ENCODE peak calls at places on chromosomes 4 and X, in nine cellular contexts. P is breast epithelium, S is brain microvascular endothelial cell, C is foreskin fibroblast, K is testis, E is endothelial cell, Q is epithelial cell of esophagus, O is fibroblast of lung, M is bronchial epithelial cell. V is an unnamed sample.

GRCh38 chrX:46198858-46199257 is 346.4 kb downstream of the ZNF674 start:
- DNase-seq in P (no peak), M (peak), S (no peak), C (peak), K (no peak), E (no peak), Q (peak), O (no peak), V (no peak)

GRCh38 chrX:27599928-27600327 is 9.8 kb downstream of the DCAF8L2 start:
- DNase-seq in K (no peak), O (peak), P (no peak), Q (peak), S (no peak), C (no peak), E (no peak), M (peak), V (no peak)

GRCh38 chr4:143399113-143399949 is 62.7 kb downstream of the GAB1 start:
- DNase-seq in O (no peak), E (no peak), P (no peak), K (no peak), Q (peak), M (peak), C (peak), S (no peak), V (no peak)

GRCh38 chr4:6474053-6474568 is 1.7 kb upstream of the PPP2R2C start:
- DNase-seq in M (no peak), E (peak), C (no peak), O (no peak), P (no peak), K (no peak), Q (no peak), S (no peak), V (peak)

GRCh38 chr4:2354760-2355159 is 63.7 kb downstream of the ZFYVE28 start:
- DNase-seq in S (no peak), K (no peak), C (no peak), Q (no peak), M (no peak), P (no peak), E (no peak), O (no peak), V (no peak)

GRCh38 chr4:141065872-141066271 is 67.4 kb downstream of the RNF150 start:
- DNase-seq in Q (no peak), C (no peak), M (peak), S (no peak), E (no peak), K (no peak), P (no peak), O (peak), V (no peak)

GRCh38 chrX:21509912-21510311 is 135.7 kb downstream of the CNKSR2 start:
- DNase-seq in E (no peak), K (no peak), O (peak), P (no peak), S (no peak), M (peak), C (peak), Q (peak), V (no peak)

GRCh38 chr4:139458999-139459398 is 5.1 kb downstream of the RAB33B start:
- DNase-seq in C (no peak), E (no peak), Q (peak), O (peak), P (no peak), M (peak), S (no peak), K (no peak), V (no peak)

GRCh38 chrX:2696698-2697215 is 5.7 kb downstream of the CD99 start:
- DNase-seq in E (no peak), S (peak), Q (peak), C (peak), P (no peak), M (peak), O (peak), K (no peak), V (no peak)

GRCh38 chr4:152352645-152353116 is 183.2 kb downstream of the FBXW7 start:
- DNase-seq in Q (peak), K (peak), O (peak), S (peak), M (peak), P (peak), C (peak), E (peak), V (peak)

GRCh38 chr4:6178757-6179156 is 21.6 kb downstream of the JAKMIP1 start:
- DNase-seq in K (no peak), Q (no peak), C (peak), O (no peak), S (no peak), M (peak), P (no peak), E (no peak), V (no peak)

GRCh38 chr4:2832309-2832980 is 11.2 kb upstream of the ADD1 start:
- DNase-seq in E (no peak), Q (no peak), O (no peak), C (no peak), M (no peak), P (no peak), K (no peak), S (no peak), V (no peak)

GRCh38 chr4:106062452-106062875 is 167.2 kb downstream of the NPNT start:
- DNase-seq in M (peak), C (peak), O (peak), S (peak), P (no peak), K (no peak), Q (peak), E (no peak), V (no peak)

GRCh38 chr4:6474705-6475457 is 2.5 kb upstream of the PPP2R2C start:
- DNase-seq in C (no peak), P (no peak), O (no peak), K (no peak), E (no peak), S (no peak), M (no peak), Q (no peak), V (no peak)

GRCh38 chrX:31223817-31224216 is 152.0 kb upstream of the FTHL17 start:
- DNase-seq in P (no peak), M (peak), O (peak), Q (peak), C (peak), K (no peak), S (peak), E (no peak), V (no peak)

GRCh38 chrX:40434947-40435346 is 145.8 kb upstream of the ATP6AP2 start:
- DNase-seq in S (no peak), E (no peak), Q (no peak), P (no peak), O (peak), M (no peak), K (peak), C (peak), V (no peak)

GRCh38 chr4:185304944-185305690 is 90.6 kb downstream of the LRP2BP start:
- DNase-seq in M (no peak), C (peak), S (no peak), Q (peak), P (no peak), E (peak), K (no peak), O (peak), V (no peak)

GRCh38 chr4:153543351-153543750 is 77.2 kb downstream of the TMEM131L start:
- DNase-seq in P (no peak), E (no peak), O (no peak), M (no peak), Q (no peak), S (no peak), K (no peak), C (no peak), V (no peak)

GRCh38 chr4:183402771-183403170 is 41.7 kb upstream of the CDKN2AIP start:
- DNase-seq in E (no peak), S (no peak), K (no peak), P (no peak), O (peak), M (no peak), Q (no peak), C (peak), V (no peak)

GRCh38 chr4:2048831-2049230 is 10.3 kb upstream of the NAT8L start:
- DNase-seq in M (no peak), Q (no peak), P (no peak), K (no peak), S (no peak), C (no peak), E (no peak), O (no peak), V (no peak)

GRCh38 chr4:8392591-8393190 is 47.8 kb downstream of the ACOX3 start:
- DNase-seq in P (no peak), M (no peak), C (no peak), Q (no peak), E (no peak), K (no peak), S (no peak), O (peak), V (no peak)

GRCh38 chr4:71406459-71406963 is 67.7 kb downstream of the SLC4A4 start:
- DNase-seq in C (peak), Q (peak), O (peak), K (no peak), M (peak), P (no peak), S (peak), E (peak), V (no peak)

GRCh38 chr4:186953601-186954260 is 230.1 kb upstream of the FAT1 start:
- DNase-seq in O (peak), Q (no peak), M (no peak), C (no peak), K (no peak), E (no peak), S (no peak), P (no peak), V (no peak)

GRCh38 chr4:152265149-152265621 is 270.7 kb downstream of the FBXW7 start:
- DNase-seq in O (peak), Q (peak), M (peak), C (peak), K (no peak), E (no peak), P (no peak), S (peak), V (no peak)

GRCh38 chrX:349196-349595 is 30.6 kb upstream of the GTPBP6 start:
- DNase-seq in S (no peak), Q (no peak), K (no peak), O (peak), P (no peak), M (no peak), E (no peak), C (no peak), V (no peak)

GRCh38 chr4:163332526-163333405 is at the start of gene NPY1R:
- DNase-seq in E (peak), O (peak), C (peak), K (peak), P (peak), M (peak), S (peak), Q (peak), V (no peak)

GRCh38 chrX:24646745-24647182 is 383 bp downstream of the PCYT1B start:
- DNase-seq in K (no peak), O (peak), M (peak), S (no peak), Q (peak), P (no peak), C (peak), E (no peak), V (no peak)

GRCh38 chr4:112361181-112361791 is 64.1 kb downstream of the ALPK1 start:
- DNase-seq in O (peak), E (no peak), S (peak), Q (peak), P (no peak), M (peak), C (peak), K (no peak), V (no peak)

GRCh38 chrX:131821945-131822622 is 201.0 kb upstream of the STK26 start:
- DNase-seq in C (no peak), K (no peak), Q (no peak), S (peak), E (no peak), M (no peak), O (peak), P (peak), V (peak)
- TF ChIP-seq CTCF in C (no peak), K (no peak), Q (no peak), S (peak), E (no peak), M (no peak), O (no peak), P (no peak), V (no peak)

GRCh38 chr4:121071640-121072037 is 696 bp downstream of the NDNF start:
- DNase-seq in Q (no peak), K (no peak), M (no peak), E (no peak), C (no peak), P (no peak), O (no peak), S (no peak), V (no peak)
- TF ChIP-seq CTCF in Q (no peak), K (no peak), M (no peak), E (no peak), C (no peak), P (no peak), O (no peak), S (no peak), V (no peak)

GRCh38 chr4:129345680-129346079 is 249.7 kb downstream of the C4orf33 start:
- DNase-seq in K (no peak), C (no peak), Q (no peak), O (no peak), P (no peak), E (no peak), S (no peak), M (no peak), V (no peak)

GRCh38 chr4:129342820-129343219 is 246.9 kb downstream of the C4orf33 start:
- DNase-seq in K (no peak), P (no peak), C (peak), M (peak), S (peak), E (no peak), Q (peak), O (peak), V (no peak)

GRCh38 chr4:129346760-129347159 is 250.8 kb downstream of the C4orf33 start:
- DNase-seq in C (no peak), O (no peak), Q (no peak), S (no peak), E (no peak), M (no peak), P (no peak), K (peak), V (no peak)

GRCh38 chr4:129344058-129344457 is 248.1 kb downstream of the C4orf33 start:
- DNase-seq in Q (peak), K (peak), S (peak), O (peak), P (no peak), M (peak), C (peak), E (peak), V (no peak)
- TF ChIP-seq CTCF in Q (peak), K (peak), S (peak), O (peak), P (peak), M (peak), C (peak), E (peak), V (no peak)

DNA sequence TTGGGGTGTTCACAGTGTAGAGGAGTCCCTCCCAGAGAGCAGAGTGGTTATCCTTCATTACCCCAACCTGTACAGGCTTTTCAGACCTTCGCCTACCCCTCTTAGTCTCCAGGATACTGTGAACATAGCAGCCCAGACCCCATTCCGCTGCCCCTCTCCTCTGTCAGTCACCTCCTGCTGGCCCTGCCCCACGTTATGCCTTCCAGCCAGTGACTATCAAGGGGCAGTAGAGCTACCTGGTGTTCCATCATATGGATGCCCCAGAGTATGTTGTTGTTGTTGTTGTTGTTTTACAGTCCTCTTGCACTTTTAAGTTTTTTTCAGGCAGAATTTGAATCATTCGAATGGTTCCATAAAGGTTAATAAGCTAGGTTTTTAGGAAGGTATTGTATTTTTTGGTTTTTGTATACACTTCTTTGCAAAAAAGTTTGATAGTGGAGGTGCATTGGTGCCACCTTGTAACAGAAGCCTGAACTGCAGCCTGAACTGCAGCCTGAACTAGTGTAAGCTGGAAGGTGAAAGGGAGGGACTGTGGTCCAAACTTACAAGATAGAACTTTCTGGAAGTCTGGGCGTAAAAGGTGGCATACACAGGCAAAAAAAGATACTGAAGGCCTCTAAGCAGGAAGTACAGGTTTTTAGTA is 101.4 kb upstream of the RAB40AL start:
- DNase-seq in O (no peak), Q (peak), M (peak), S (peak), P (no peak), E (peak), K (peak), C (peak), V (no peak)
- TF ChIP-seq CTCF in O (peak), Q (peak), M (peak), S (peak), P (peak), E (peak), K (no peak), C (peak), V (no peak)

GRCh38 chr4:80333121-80333520 is 2.4 kb upstream of the CFAP299 start:
- DNase-seq in S (no peak), E (no peak), Q (peak), O (no peak), M (no peak), C (peak), K (no peak), P (no peak), V (no peak)

GRCh38 chr4:80336582-80336981 is 1.1 kb downstream of the CFAP299 start:
- DNase-seq in Q (peak), M (peak), O (peak), E (peak), S (peak), K (peak), P (no peak), C (peak), V (no peak)

GRCh38 chr4:80334568-80334967 is 962 bp upstream of the CFAP299 start:
- DNase-seq in Q (no peak), S (no peak), P (no peak), E (no peak), O (no peak), M (no peak), K (no peak), C (no peak), V (no peak)

GRCh38 chr4:80335226-80335553 is 340 bp upstream of the CFAP299 start:
- DNase-seq in K (no peak), C (no peak), Q (no peak), E (no peak), S (no peak), O (no peak), M (no peak), P (no peak), V (no peak)

DNA sequence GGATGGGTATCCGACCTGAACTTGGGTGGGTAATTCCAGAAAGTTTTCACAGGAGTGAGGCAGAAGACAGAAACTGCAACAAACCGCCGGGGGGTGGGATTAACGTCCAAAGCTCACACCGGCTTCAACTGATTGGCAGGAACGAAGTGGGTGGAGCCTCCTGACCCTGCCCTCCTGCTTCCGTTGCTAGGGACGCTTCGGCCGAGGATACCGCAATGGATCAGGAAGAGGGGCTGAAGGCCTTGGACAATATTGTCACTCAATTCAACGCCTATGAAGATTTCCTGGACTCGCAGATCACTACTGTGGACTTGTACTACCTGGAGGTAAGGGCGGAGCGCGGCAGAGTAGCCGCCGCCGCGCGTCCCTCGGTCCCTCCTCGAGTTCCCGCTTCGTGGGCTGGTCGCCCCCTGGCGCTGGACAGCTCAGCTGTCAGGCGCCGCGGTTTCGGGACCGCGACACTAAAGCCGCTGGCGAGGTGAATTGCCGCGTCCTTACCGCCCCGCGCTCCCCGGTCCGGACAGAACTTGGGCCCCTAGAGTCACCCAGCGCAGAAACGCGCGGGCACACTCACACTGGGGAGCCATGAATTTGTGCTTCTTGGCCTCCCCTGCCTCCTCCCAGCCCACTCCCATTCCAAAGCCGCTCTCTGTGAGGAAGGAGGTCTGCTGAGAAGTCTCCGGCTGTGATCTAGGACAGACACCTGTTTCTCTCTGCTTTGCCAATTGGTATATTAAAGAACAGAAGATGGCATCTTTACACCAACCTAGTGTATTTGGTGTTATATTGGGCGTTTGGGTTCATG is at the start of gene CFAP299:
- DNase-seq in O (peak), S (peak), M (peak), Q (peak), E (peak), C (peak), P (peak), K (peak), V (peak)
- TF ChIP-seq CTCF in O (peak), S (peak), M (peak), Q (peak), E (peak), C (peak), P (peak), K (no peak), V (no peak)

DNA sequence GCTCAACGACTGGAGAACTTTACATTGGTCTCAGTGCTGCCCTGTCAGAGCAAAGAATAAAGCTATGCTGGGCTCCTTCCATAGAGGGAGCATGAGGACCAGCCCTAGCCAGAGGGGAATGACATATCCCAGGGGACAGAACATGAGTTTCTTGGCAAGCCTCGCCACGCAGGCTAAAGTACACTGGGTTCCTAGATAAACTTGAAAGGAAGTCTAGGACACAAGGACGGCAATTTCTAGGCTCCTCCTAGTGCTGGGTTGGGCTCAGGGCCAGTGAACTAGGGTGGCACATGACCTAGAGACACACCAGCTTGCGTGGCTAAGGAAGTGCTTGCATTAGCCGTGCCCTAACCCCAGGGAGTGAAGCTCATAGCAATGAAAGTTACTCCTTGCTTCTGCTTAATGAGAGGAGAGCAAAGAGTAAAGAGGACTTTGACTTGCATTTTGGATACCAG is 141.0 kb downstream of the MAB21L2 start:
- DNase-seq in M (peak), E (no peak), K (peak), S (peak), C (peak), Q (peak), O (no peak), P (peak), V (peak)
- TF ChIP-seq CTCF in M (peak), E (no peak), K (no peak), S (peak), C (no peak), Q (peak), O (no peak), P (no peak), V (no peak)

GRCh38 chr4:94127707-94128328 is 79.8 kb upstream of the SMARCAD1 start:
- DNase-seq in Q (peak), E (no peak), S (no peak), P (no peak), M (peak), K (no peak), O (peak), C (peak), V (no peak)

GRCh38 chr4:94131212-94131611 is 76.5 kb upstream of the SMARCAD1 start:
- DNase-seq in K (no peak), C (no peak), M (peak), S (peak), P (no peak), Q (peak), E (no peak), O (no peak), V (no peak)

DNA sequence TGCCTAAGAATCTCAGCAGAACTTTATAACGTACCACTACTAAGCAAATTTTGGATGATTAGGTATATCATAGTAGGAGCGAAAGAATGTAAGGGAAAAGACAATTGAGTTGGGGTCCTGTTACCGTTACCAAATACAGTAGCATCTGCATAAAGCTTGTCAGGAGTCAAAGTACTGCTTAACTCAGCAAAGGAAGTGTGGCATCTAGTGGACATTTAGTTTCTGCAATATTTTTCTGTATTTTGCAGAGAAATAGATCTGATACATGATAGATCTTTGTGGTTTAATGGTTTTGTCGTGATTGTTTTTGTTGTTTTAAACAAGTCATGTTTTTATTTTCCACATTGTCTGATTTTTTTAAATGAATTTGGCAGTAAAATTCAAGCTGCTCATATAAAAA is 81.0 kb upstream of the SMARCAD1 start:
- DNase-seq in S (no peak), C (no peak), P (no peak), K (no peak), M (peak), Q (peak), O (no peak), E (no peak), V (no peak)
- TF ChIP-seq CTCF in S (peak), C (no peak), P (no peak), K (no peak), M (no peak), Q (peak), O (no peak), E (no peak), V (no peak)